ENCODE peak calls at places on chromosomes 11 and 22, in seven cellular contexts. O is keratinocyte, H is heart right ventricle, I is M059J, S is HCEC 1CT, M is spleen, T is HT-29. U is an unnamed sample.

GRCh38 chr11:130912552-130912951 is 3.7 kb downstream of the SNX19 start:
- DNase-seq in O (no peak), I (no peak), H (no peak), M (no peak), S (no peak), T (no peak), U (no peak)

GRCh38 chr11:111012497-111012896 is 233.0 kb upstream of the POU2AF2 start:
- DNase-seq in T (no peak), H (no peak), M (no peak), S (no peak), I (no peak), O (no peak), U (peak)

GRCh38 chr11:92304271-92304670 is 79.7 kb downstream of the FAT3 start:
- DNase-seq in I (peak), T (no peak), H (no peak), O (no peak), S (no peak), M (no peak), U (no peak)

GRCh38 chr11:122271167-122271566 is 155.2 kb upstream of the BLID start:
- DNase-seq in S (no peak), H (no peak), T (no peak), I (no peak), M (no peak), O (no peak), U (no peak)

GRCh38 chr11:67045314-67045713 is 11.3 kb upstream of the RHOD start:
- DNase-seq in I (peak), H (no peak), M (no peak), T (no peak), S (peak), O (no peak), U (peak)

GRCh38 chr11:78714539-78714938 is 139.9 kb upstream of the NARS2 start:
- DNase-seq in H (no peak), M (no peak), T (no peak), S (no peak), I (no peak), O (no peak), U (no peak)

GRCh38 chr11:12669930-12670329 is 4.3 kb upstream of the TEAD1 start:
- DNase-seq in M (no peak), T (no peak), I (no peak), H (no peak), S (peak), O (no peak), U (peak)

GRCh38 chr11:130655308-130655707 is 206.9 kb downstream of the ADAMTS15 start:
- DNase-seq in T (no peak), O (no peak), S (no peak), M (no peak), H (no peak), I (no peak), U (no peak)

GRCh38 chr11:1735271-1735670 is 15.1 kb downstream of the IFITM10 start:
- DNase-seq in S (no peak), H (no peak), T (no peak), M (peak), I (peak), O (no peak), U (peak)

GRCh38 chr22:36914383-36914752 is 940 bp downstream of the CSF2RB start:
- DNase-seq in S (no peak), H (no peak), I (no peak), M (no peak), O (no peak), T (no peak), U (no peak)

GRCh38 chr22:37381489-37381888 is 45.8 kb downstream of the ELFN2 start:
- DNase-seq in I (no peak), S (no peak), H (no peak), T (no peak), M (no peak), O (no peak), U (peak)

GRCh38 chr11:59918494-59918893 is 19.7 kb upstream of the OOSP1 start:
- DNase-seq in I (peak), T (no peak), M (no peak), H (no peak), O (no peak), S (peak), U (peak)

GRCh38 chr11:5291207-5291838 is 10.4 kb downstream of the OR51B4 start:
- DNase-seq in M (no peak), S (peak), I (peak), H (no peak), O (no peak), T (peak), U (peak)

GRCh38 chr22:48938741-48939140 is 888.9 kb downstream of the BRD1 start:
- DNase-seq in S (no peak), M (no peak), H (no peak), T (no peak), O (no peak), I (no peak), U (no peak)

GRCh38 chr11:36376315-36376887 is 80.3 kb downstream of the PRR5L start:
- DNase-seq in M (peak), I (peak), T (peak), S (no peak), H (peak), O (no peak), U (peak)

GRCh38 chr11:118846181-118846946 is 37.3 kb upstream of the CXCR5 start:
- DNase-seq in T (no peak), M (no peak), S (no peak), O (no peak), I (no peak), H (no peak), U (no peak)

GRCh38 chr22:29940526-29940925 is 57.6 kb downstream of the MTMR3 start:
- DNase-seq in H (no peak), M (no peak), I (no peak), T (no peak), S (no peak), O (no peak), U (no peak)

GRCh38 chr11:80182906-80183305 is 742.1 kb upstream of the TENM4 start:
- DNase-seq in I (peak), S (peak), T (no peak), M (no peak), O (no peak), H (no peak), U (no peak)

GRCh38 chr22:34781676-34782075 is 284.3 kb upstream of the ISX start:
- DNase-seq in M (no peak), T (no peak), H (no peak), I (peak), S (no peak), O (no peak), U (no peak)

GRCh38 chr11:75689861-75690641 is 21.2 kb upstream of the MAP6 start:
- DNase-seq in T (no peak), H (no peak), M (no peak), O (no peak), I (peak), S (no peak), U (no peak)

GRCh38 chr11:96242971-96243647 is 99.9 kb downstream of the MAML2 start:
- DNase-seq in S (peak), O (peak), T (peak), I (peak), H (peak), M (peak), U (peak)

GRCh38 chr11:62451243-62451626 is 32.4 kb downstream of the SCGB1A1 start:
- DNase-seq in H (no peak), S (no peak), I (no peak), T (no peak), O (no peak), M (no peak), U (no peak)

GRCh38 chr22:16783930-16784354 is 41.3 kb downstream of the XKR3 start:
- DNase-seq in I (peak), S (no peak), O (no peak), M (no peak), H (no peak), T (peak), U (no peak)

GRCh38 chr11:134034496-134035381 is 34.1 kb upstream of the JAM3 start:
- DNase-seq in M (peak), S (no peak), H (no peak), O (peak), I (no peak), T (no peak), U (peak)

GRCh38 chr22:19292262-19293230 is 1.0 kb upstream of the CLTCL1 start:
- DNase-seq in O (no peak), T (no peak), H (peak), M (peak), S (peak), I (no peak), U (no peak)

GRCh38 chr22:37752189-37753061 is 55.3 kb upstream of the GCAT start:
- DNase-seq in O (peak), M (peak), T (peak), H (peak), S (peak), I (peak), U (peak)

GRCh38 chr11:34493468-34493867 is 20.1 kb downstream of the ELF5 start:
- DNase-seq in H (no peak), T (no peak), M (no peak), S (no peak), I (peak), O (no peak), U (no peak)

GRCh38 chr11:69201048-69201365 is 45.3 kb downstream of the SMIM38 start:
- DNase-seq in O (no peak), T (no peak), H (no peak), I (no peak), S (no peak), M (peak), U (no peak)

U was measured in mammary epithelial cell.